ENCODE peak calls at places on chromosomes 2 and 18, in seven cellular contexts. O, G, U, I, D, C and P are unnamed samples. For H3K36me3, H3K27me3 and H3K79me2, the result is how much of the 10 kb centered on the place peaks cover.

GRCh38 chr2:150169230-150169629 is 318.2 kb downstream of the RND3 start:
- DNase-seq in O (no peak), G (no peak), U (no peak), I (no peak), D (no peak), C (no peak), P (no peak)

GRCh38 chr2:46967990-46968647 is 52.5 kb upstream of the MCFD2 start:
- DNase-seq in O (no peak), G (peak), U (no peak), I (peak), D (peak), C (no peak), P (no peak)

GRCh38 chr18:79484661-79485621 is 89.2 kb downstream of the NFATC1 start:
- DNase-seq in O (no peak), G (no peak), U (no peak), I (peak), D (no peak), C (no peak), P (no peak)

GRCh38 chr18:2846638-2847340 is at the start of gene EMILIN2:
- DNase-seq in O (no peak), G (peak), U (peak), I (peak), D (no peak), C (peak), P (peak)

GRCh38 chr18:7000484-7001096 is 117.0 kb downstream of the LAMA1 start:
- DNase-seq in O (no peak), G (peak), U (peak), I (peak), D (peak), C (peak), P (peak)

GRCh38 chr2:225041871-225042799 is at the start of gene DOCK10:
- DNase-seq in O (no peak), G (peak), U (peak), I (no peak), D (peak), C (peak), P (no peak)

GRCh38 chr2:165192729-165193128 is 11.1 kb downstream of the SCN3A start:
- DNase-seq in O (no peak), G (no peak), U (no peak), I (no peak), D (no peak), C (no peak), P (no peak)

GRCh38 chr18:44771957-44772917 is 91.5 kb downstream of the SETBP1 start:
- DNase-seq in O (no peak), G (no peak), U (no peak), I (peak), D (no peak), C (no peak), P (no peak)

GRCh38 chr18:67845035-67845434 is 328.5 kb upstream of the DSEL start:
- DNase-seq in O (no peak), G (no peak), U (no peak), I (no peak), D (peak), C (no peak), P (no peak)

GRCh38 chr18:79129120-79129519 is 59.9 kb downstream of the ATP9B start:
- DNase-seq in O (no peak), G (no peak), U (no peak), I (no peak), D (no peak), C (no peak), P (no peak)

GRCh38 chr2:15158532-15158931 is 402.6 kb downstream of the NBAS start:
- DNase-seq in O (no peak), G (no peak), U (no peak), I (peak), D (peak), C (no peak), P (no peak)

GRCh38 chr18:9849407-9849961 is 36.3 kb upstream of the TXNDC2 start:
- DNase-seq in O (no peak), G (peak), U (no peak), I (peak), D (no peak), C (no peak), P (no peak)

GRCh38 chr18:21548647-21549046 is 51.9 kb downstream of the ESCO1 start:
- DNase-seq in O (no peak), G (no peak), U (no peak), I (peak), D (peak), C (no peak), P (no peak)

GRCh38 chr2:151669585-151670081 is 64.6 kb downstream of the NEB start:
- DNase-seq in O (no peak), G (peak), U (no peak), I (peak), D (peak), C (peak), P (no peak)

GRCh38 chr2:160306985-160307384 is 106.9 kb upstream of the ITGB6 start:
- DNase-seq in O (no peak), G (no peak), U (no peak), I (no peak), D (no peak), C (no peak), P (no peak)
- H3K36me3 ChIP-seq in O (under half), G (under half), U (half or more), I (under half), D (under half), C (under half), P (under half)

GRCh38 chr2:66103581-66103980 is 331.3 kb upstream of the MEIS1 start:
- DNase-seq in O (no peak), G (peak), U (no peak), I (no peak), D (no peak), C (peak), P (no peak)
- H3K27me3 ChIP-seq in O (under half), G (under half), U (under half), I (under half), D (under half), C (under half), P (under half)

DNA sequence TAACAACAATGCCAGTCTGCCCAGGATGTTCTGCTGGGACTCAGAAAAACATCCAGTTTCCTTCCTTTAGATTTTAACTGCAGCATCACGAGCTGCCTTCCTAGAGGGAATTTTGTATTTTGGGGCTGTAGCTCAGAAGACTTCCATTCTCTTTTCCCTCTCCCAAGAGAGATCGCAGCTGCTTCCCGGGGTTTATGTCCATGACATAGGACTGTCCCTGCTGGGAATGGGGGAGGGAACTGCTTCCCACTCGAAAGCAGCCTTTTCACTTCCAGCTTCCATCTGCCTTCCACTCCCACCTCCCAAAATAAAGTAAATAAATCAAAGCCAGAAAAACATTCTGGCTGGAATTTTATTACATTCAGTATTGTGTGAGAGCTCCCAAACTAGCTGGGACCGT is 52.4 kb downstream of the LIMS1 start:
- DNase-seq in O (no peak), G (no peak), U (no peak), I (no peak), D (no peak), C (no peak), P (no peak)
- H3K79me2 ChIP-seq in O (under half), G (under half), U (half or more), I (under half), D (half or more), C (half or more), P (under half)

DNA sequence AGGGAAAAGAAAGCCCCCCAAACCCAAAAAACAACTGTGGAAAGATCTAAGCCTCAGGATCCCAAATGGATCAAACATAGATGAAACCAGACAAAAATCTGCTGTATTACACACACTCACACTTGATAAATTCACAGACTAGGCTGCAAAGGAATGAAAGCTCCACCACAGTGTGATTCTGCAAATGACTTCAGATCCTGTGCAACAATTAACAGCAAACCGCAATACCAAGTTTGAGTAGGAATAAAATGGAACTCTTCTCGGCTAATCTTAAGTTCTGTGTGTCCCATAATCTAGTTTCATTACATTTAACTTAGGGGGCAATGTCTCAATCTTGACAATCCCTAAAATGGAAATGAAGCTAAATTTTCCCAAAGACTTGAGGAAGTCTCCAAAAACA is 11.9 kb downstream of the CLK1 start:
- DNase-seq in O (no peak), G (no peak), U (no peak), I (no peak), D (no peak), C (no peak), P (no peak)
- H3K36me3 ChIP-seq in O (under half), G (under half), U (half or more), I (under half), D (half or more), C (half or more), P (half or more)

DNA sequence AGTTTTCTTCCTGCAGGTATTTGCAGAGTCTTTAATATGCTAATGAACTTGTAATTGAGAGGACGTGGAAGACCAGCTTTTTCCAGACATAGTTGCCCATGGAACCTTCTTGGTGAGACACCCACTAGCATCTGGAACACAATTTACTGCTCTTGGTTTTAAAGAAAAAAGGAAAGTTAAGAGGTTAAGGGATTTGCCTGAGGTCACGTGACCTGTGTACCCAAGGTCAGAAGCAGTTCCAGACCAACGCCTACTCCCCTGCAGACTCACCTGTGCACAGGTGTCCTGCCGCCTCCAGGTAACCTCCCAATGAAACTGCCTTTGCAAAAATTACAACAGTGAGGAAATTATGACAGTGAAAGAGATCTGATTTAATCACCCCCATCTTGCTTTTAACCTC is 172.7 kb downstream of the ANAPC1 start:
- DNase-seq in O (no peak), G (no peak), U (no peak), I (no peak), D (no peak), C (no peak), P (no peak)
- H3K27me3 ChIP-seq in O (under half), G (under half), U (under half), I (under half), D (under half), C (under half), P (under half)

GRCh38 chr2:240419321-240419720 is 16.1 kb upstream of the GPC1 start:
- DNase-seq in O (no peak), G (no peak), U (no peak), I (no peak), D (no peak), C (no peak), P (no peak)

GRCh38 chr2:240422683-240423329 is 12.7 kb upstream of the GPC1 start:
- DNase-seq in O (no peak), G (no peak), U (no peak), I (no peak), D (no peak), C (no peak), P (no peak)

GRCh38 chr2:240419723-240420122 is 15.7 kb upstream of the GPC1 start:
- DNase-seq in O (no peak), G (no peak), U (no peak), I (no peak), D (no peak), C (no peak), P (no peak)

GRCh38 chr2:240420206-240420899 is 15.1 kb upstream of the GPC1 start:
- DNase-seq in O (no peak), G (no peak), U (no peak), I (no peak), D (no peak), C (no peak), P (no peak)

DNA sequence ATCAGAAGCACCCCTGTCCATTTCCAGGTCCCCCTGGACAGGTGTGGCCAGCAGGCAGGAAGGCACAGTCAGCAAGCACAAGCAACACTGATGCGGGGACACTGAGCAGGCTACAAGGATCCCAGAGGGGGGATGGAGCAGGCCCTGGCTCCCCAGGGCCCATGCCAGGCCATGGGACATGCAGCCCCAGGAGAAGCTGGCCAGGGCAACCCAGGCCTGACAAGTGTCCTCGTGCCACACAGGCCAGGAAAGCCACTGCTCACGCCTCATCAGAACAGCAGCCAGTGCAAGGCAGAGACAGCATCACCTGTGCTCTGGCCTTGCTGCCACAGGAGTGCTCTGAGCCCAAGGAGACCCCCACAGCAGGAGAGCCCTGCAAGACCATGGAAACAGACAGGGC is 14.1 kb upstream of the GPC1 start:
- DNase-seq in O (no peak), G (no peak), U (no peak), I (no peak), D (no peak), C (no peak), P (no peak)
- H3K79me2 ChIP-seq in O (under half), G (under half), U (under half), I (under half), D (under half), C (under half), P (under half)

GRCh38 chr2:179695486-179695885 is 165.9 kb downstream of the ZNF385B start:
- DNase-seq in O (no peak), G (no peak), U (no peak), I (no peak), D (no peak), C (no peak), P (no peak)

GRCh38 chr2:179692610-179693009 is 168.8 kb downstream of the ZNF385B start:
- DNase-seq in O (no peak), G (peak), U (no peak), I (no peak), D (no peak), C (peak), P (no peak)

GRCh38 chr2:179691235-179691634 is 170.2 kb downstream of the ZNF385B start:
- DNase-seq in O (no peak), G (no peak), U (no peak), I (no peak), D (no peak), C (no peak), P (no peak)

GRCh38 chr2:179694963-179695362 is 166.4 kb downstream of the ZNF385B start:
- DNase-seq in O (no peak), G (no peak), U (no peak), I (no peak), D (no peak), C (no peak), P (no peak)
- H3K36me3 ChIP-seq in O (under half), G (under half), U (under half), I (under half), D (under half), C (under half), P (under half)

GRCh38 chr2:238233625-238234024 is 6.2 kb downstream of the HES6 start:
- DNase-seq in O (no peak), G (no peak), U (no peak), I (no peak), D (no peak), C (no peak), P (no peak)
- H3K27me3 ChIP-seq in O (under half), G (under half), U (under half), I (under half), D (under half), C (half or more), P (under half)